ENCODE peak calls at places on chromosomes 16 and 17, in seven cellular contexts. One of them, this sample, is unnamed.

GRCh38 chr17:45300060-45300751 is 16.6 kb downstream of the MAP3K14 start:
- DNase-seq in epithelial cell of esophagus: no peak
- DNase-seq in CD8-positive, alpha-beta T cell: no peak
- DNase-seq in sigmoid colon: no peak
- DNase-seq in Calu3: no peak
- DNase-seq in K562: no peak
- DNase-seq in cardiac muscle cell: no peak
- DNase-seq in this sample: no peak

GRCh38 chr17:55056530-55056929 is 88.0 kb downstream of the STXBP4 start:
- DNase-seq in cardiac muscle cell: peak
- DNase-seq in Calu3: peak
- DNase-seq in epithelial cell of esophagus: peak
- DNase-seq in CD8-positive, alpha-beta T cell: no peak
- DNase-seq in K562: no peak
- DNase-seq in sigmoid colon: no peak
- DNase-seq in this sample: no peak

GRCh38 chr17:79420318-79421243 is 190.3 kb downstream of the RBFOX3 start:
- DNase-seq in Calu3: no peak
- DNase-seq in sigmoid colon: no peak
- DNase-seq in cardiac muscle cell: peak
- DNase-seq in CD8-positive, alpha-beta T cell: no peak
- DNase-seq in K562: peak
- DNase-seq in epithelial cell of esophagus: no peak
- DNase-seq in this sample: peak

GRCh38 chr16:35731341-35732040 is 2272.1 kb downstream of the TP53TG3F start:
- DNase-seq in epithelial cell of esophagus: no peak
- DNase-seq in Calu3: no peak
- DNase-seq in K562: no peak
- DNase-seq in cardiac muscle cell: no peak
- DNase-seq in CD8-positive, alpha-beta T cell: no peak
- DNase-seq in sigmoid colon: no peak
- DNase-seq in this sample: no peak

GRCh38 chr16:546909-547770 is 13.1 kb upstream of the PRR35 start:
- DNase-seq in Calu3: no peak
- DNase-seq in sigmoid colon: peak
- DNase-seq in CD8-positive, alpha-beta T cell: peak
- DNase-seq in cardiac muscle cell: peak
- DNase-seq in epithelial cell of esophagus: peak
- DNase-seq in K562: peak
- DNase-seq in this sample: peak

GRCh38 chr17:79075433-79075805 is 795 bp downstream of the ENGASE start:
- DNase-seq in K562: peak
- DNase-seq in Calu3: no peak
- DNase-seq in epithelial cell of esophagus: peak
- DNase-seq in sigmoid colon: no peak
- DNase-seq in CD8-positive, alpha-beta T cell: peak
- DNase-seq in cardiac muscle cell: no peak
- DNase-seq in this sample: no peak

GRCh38 chr17:61196302-61196704 is 203.3 kb upstream of the TBX2 start:
- DNase-seq in K562: no peak
- DNase-seq in sigmoid colon: no peak
- DNase-seq in cardiac muscle cell: no peak
- DNase-seq in epithelial cell of esophagus: no peak
- DNase-seq in Calu3: no peak
- DNase-seq in CD8-positive, alpha-beta T cell: no peak
- DNase-seq in this sample: no peak

GRCh38 chr16:13231365-13231764 is 330.0 kb downstream of the SHISA9 start:
- DNase-seq in CD8-positive, alpha-beta T cell: no peak
- DNase-seq in epithelial cell of esophagus: no peak
- DNase-seq in K562: no peak
- DNase-seq in Calu3: no peak
- DNase-seq in sigmoid colon: no peak
- DNase-seq in cardiac muscle cell: no peak
- DNase-seq in this sample: no peak

GRCh38 chr16:31105677-31106213 is 2.4 kb upstream of the BCKDK start:
- DNase-seq in sigmoid colon: peak
- DNase-seq in cardiac muscle cell: peak
- DNase-seq in epithelial cell of esophagus: peak
- DNase-seq in CD8-positive, alpha-beta T cell: peak
- DNase-seq in K562: peak
- DNase-seq in Calu3: peak
- DNase-seq in this sample: peak

GRCh38 chr16:19105131-19105530 is 8.6 kb upstream of the ITPRIPL2 start:
- DNase-seq in Calu3: no peak
- DNase-seq in epithelial cell of esophagus: no peak
- DNase-seq in K562: no peak
- DNase-seq in cardiac muscle cell: no peak
- DNase-seq in CD8-positive, alpha-beta T cell: no peak
- DNase-seq in sigmoid colon: no peak
- DNase-seq in this sample: no peak

GRCh38 chr16:50202926-50203624 is 50.0 kb downstream of the TENT4B start:
- DNase-seq in K562: no peak
- DNase-seq in Calu3: peak
- DNase-seq in epithelial cell of esophagus: peak
- DNase-seq in CD8-positive, alpha-beta T cell: no peak
- DNase-seq in sigmoid colon: no peak
- DNase-seq in cardiac muscle cell: peak
- DNase-seq in this sample: no peak

GRCh38 chr17:38528101-38528500 is 77.7 kb downstream of the SRCIN1 start:
- DNase-seq in K562: no peak
- DNase-seq in epithelial cell of esophagus: no peak
- DNase-seq in cardiac muscle cell: no peak
- DNase-seq in sigmoid colon: no peak
- DNase-seq in CD8-positive, alpha-beta T cell: no peak
- DNase-seq in Calu3: no peak
- DNase-seq in this sample: no peak

GRCh38 chr16:49703494-49703893 is 152.4 kb downstream of the ZNF423 start:
- DNase-seq in CD8-positive, alpha-beta T cell: no peak
- DNase-seq in Calu3: no peak
- DNase-seq in epithelial cell of esophagus: no peak
- DNase-seq in K562: no peak
- DNase-seq in cardiac muscle cell: no peak
- DNase-seq in sigmoid colon: no peak
- DNase-seq in this sample: no peak

GRCh38 chr16:74448990-74449389 is 27.7 kb upstream of the CLEC18B start:
- DNase-seq in K562: no peak
- DNase-seq in Calu3: peak
- DNase-seq in sigmoid colon: peak
- DNase-seq in CD8-positive, alpha-beta T cell: no peak
- DNase-seq in cardiac muscle cell: peak
- DNase-seq in epithelial cell of esophagus: peak
- DNase-seq in this sample: no peak

GRCh38 chr17:80195671-80196529 is 24.2 kb downstream of the SGSH start:
- DNase-seq in K562: peak
- DNase-seq in epithelial cell of esophagus: no peak
- DNase-seq in Calu3: peak
- DNase-seq in cardiac muscle cell: no peak
- DNase-seq in sigmoid colon: no peak
- DNase-seq in CD8-positive, alpha-beta T cell: peak
- DNase-seq in this sample: peak

GRCh38 chr17:21452377-21453143 is 76.4 kb downstream of the KCNJ12 start:
- DNase-seq in K562: peak
- DNase-seq in sigmoid colon: peak
- DNase-seq in CD8-positive, alpha-beta T cell: peak
- DNase-seq in cardiac muscle cell: peak
- DNase-seq in Calu3: no peak
- DNase-seq in epithelial cell of esophagus: peak
- DNase-seq in this sample: peak

GRCh38 chr16:67571981-67572431 is 9.7 kb downstream of the CTCF start:
- DNase-seq in Calu3: no peak
- DNase-seq in K562: no peak
- DNase-seq in sigmoid colon: no peak
- DNase-seq in epithelial cell of esophagus: no peak
- DNase-seq in CD8-positive, alpha-beta T cell: no peak
- DNase-seq in cardiac muscle cell: peak
- DNase-seq in this sample: no peak

GRCh38 chr17:48181653-48182052 is 74.1 kb downstream of the SNX11 start:
- DNase-seq in CD8-positive, alpha-beta T cell: no peak
- DNase-seq in Calu3: peak
- DNase-seq in K562: no peak
- DNase-seq in cardiac muscle cell: peak
- DNase-seq in epithelial cell of esophagus: peak
- DNase-seq in sigmoid colon: no peak
- DNase-seq in this sample: peak

GRCh38 chr16:19980866-19981265 is 92.8 kb downstream of the GPR139 start:
- DNase-seq in sigmoid colon: no peak
- DNase-seq in epithelial cell of esophagus: no peak
- DNase-seq in K562: peak
- DNase-seq in CD8-positive, alpha-beta T cell: no peak
- DNase-seq in Calu3: peak
- DNase-seq in cardiac muscle cell: peak
- DNase-seq in this sample: peak

GRCh38 chr16:13866073-13866472 is 53.9 kb upstream of the ERCC4 start:
- DNase-seq in Calu3: peak
- DNase-seq in sigmoid colon: peak
- DNase-seq in K562: peak
- DNase-seq in CD8-positive, alpha-beta T cell: peak
- DNase-seq in epithelial cell of esophagus: peak
- DNase-seq in cardiac muscle cell: peak
- DNase-seq in this sample: peak

GRCh38 chr17:39270923-39271322 is 45.2 kb upstream of the STAC2 start:
- DNase-seq in cardiac muscle cell: peak
- DNase-seq in epithelial cell of esophagus: peak
- DNase-seq in CD8-positive, alpha-beta T cell: no peak
- DNase-seq in K562: no peak
- DNase-seq in Calu3: peak
- DNase-seq in sigmoid colon: no peak
- DNase-seq in this sample: no peak

GRCh38 chr16:11797957-11798299 is 870 bp upstream of the ZC3H7A start:
- DNase-seq in CD8-positive, alpha-beta T cell: no peak
- DNase-seq in cardiac muscle cell: no peak
- DNase-seq in K562: no peak
- DNase-seq in Calu3: no peak
- DNase-seq in sigmoid colon: no peak
- DNase-seq in epithelial cell of esophagus: no peak
- DNase-seq in this sample: peak

GRCh38 chr17:27376637-27377547 is 79.4 kb upstream of the KSR1 start:
- DNase-seq in K562: no peak
- DNase-seq in epithelial cell of esophagus: peak
- DNase-seq in CD8-positive, alpha-beta T cell: no peak
- DNase-seq in cardiac muscle cell: no peak
- DNase-seq in sigmoid colon: peak
- DNase-seq in Calu3: no peak
- DNase-seq in this sample: no peak

GRCh38 chr16:2339521-2340484 is 725 bp downstream of the ABCA3 start:
- DNase-seq in cardiac muscle cell: peak
- DNase-seq in epithelial cell of esophagus: peak
- DNase-seq in K562: peak
- DNase-seq in CD8-positive, alpha-beta T cell: peak
- DNase-seq in sigmoid colon: peak
- DNase-seq in Calu3: peak
- DNase-seq in this sample: peak

GRCh38 chr17:44398692-44399691 is 9.5 kb upstream of the ITGA2B start:
- DNase-seq in sigmoid colon: no peak
- DNase-seq in Calu3: no peak
- DNase-seq in K562: no peak
- DNase-seq in CD8-positive, alpha-beta T cell: no peak
- DNase-seq in cardiac muscle cell: no peak
- DNase-seq in epithelial cell of esophagus: no peak
- DNase-seq in this sample: no peak

GRCh38 chr16:81591538-81591870 is 146.9 kb downstream of the CMIP start:
- DNase-seq in CD8-positive, alpha-beta T cell: no peak
- DNase-seq in cardiac muscle cell: no peak
- DNase-seq in K562: no peak
- DNase-seq in epithelial cell of esophagus: no peak
- DNase-seq in sigmoid colon: no peak
- DNase-seq in Calu3: no peak
- DNase-seq in this sample: no peak
- TF ChIP-seq CTCF in CD8-positive, alpha-beta T cell: no peak
- TF ChIP-seq CTCF in cardiac muscle cell: no peak
- TF ChIP-seq CTCF in K562: no peak
- TF ChIP-seq CTCF in epithelial cell of esophagus: no peak
- TF ChIP-seq CTCF in sigmoid colon: no peak
- TF ChIP-seq CTCF in Calu3: no peak
- TF ChIP-seq CTCF in this sample: no peak

DNA sequence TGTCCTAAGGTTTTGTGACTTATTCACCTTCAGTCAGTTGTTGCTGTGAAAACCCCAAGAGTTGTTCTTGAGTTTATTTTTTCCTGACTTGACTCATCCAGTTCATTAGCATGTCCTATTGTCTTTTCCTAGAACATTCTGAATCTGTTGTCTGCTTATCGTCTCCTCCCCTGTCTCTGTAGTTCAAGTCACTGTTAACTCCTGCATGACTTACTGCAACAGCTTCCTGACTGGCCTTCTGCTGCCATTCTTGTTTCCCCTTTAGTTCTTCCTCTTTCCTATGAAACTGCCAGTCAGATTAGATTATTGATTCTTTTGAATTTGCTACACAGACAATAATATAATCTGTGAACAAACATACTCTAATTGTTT is 161.5 kb downstream of the FTO start:
- DNase-seq in K562: peak
- DNase-seq in Calu3: no peak
- DNase-seq in CD8-positive, alpha-beta T cell: no peak
- DNase-seq in sigmoid colon: no peak
- DNase-seq in epithelial cell of esophagus: peak
- DNase-seq in cardiac muscle cell: peak
- DNase-seq in this sample: no peak
- TF ChIP-seq CTCF in K562: no peak
- TF ChIP-seq CTCF in Calu3: no peak
- TF ChIP-seq CTCF in CD8-positive, alpha-beta T cell: no peak
- TF ChIP-seq CTCF in sigmoid colon: no peak
- TF ChIP-seq CTCF in epithelial cell of esophagus: no peak
- TF ChIP-seq CTCF in cardiac muscle cell: no peak
- TF ChIP-seq CTCF in this sample: no peak

DNA sequence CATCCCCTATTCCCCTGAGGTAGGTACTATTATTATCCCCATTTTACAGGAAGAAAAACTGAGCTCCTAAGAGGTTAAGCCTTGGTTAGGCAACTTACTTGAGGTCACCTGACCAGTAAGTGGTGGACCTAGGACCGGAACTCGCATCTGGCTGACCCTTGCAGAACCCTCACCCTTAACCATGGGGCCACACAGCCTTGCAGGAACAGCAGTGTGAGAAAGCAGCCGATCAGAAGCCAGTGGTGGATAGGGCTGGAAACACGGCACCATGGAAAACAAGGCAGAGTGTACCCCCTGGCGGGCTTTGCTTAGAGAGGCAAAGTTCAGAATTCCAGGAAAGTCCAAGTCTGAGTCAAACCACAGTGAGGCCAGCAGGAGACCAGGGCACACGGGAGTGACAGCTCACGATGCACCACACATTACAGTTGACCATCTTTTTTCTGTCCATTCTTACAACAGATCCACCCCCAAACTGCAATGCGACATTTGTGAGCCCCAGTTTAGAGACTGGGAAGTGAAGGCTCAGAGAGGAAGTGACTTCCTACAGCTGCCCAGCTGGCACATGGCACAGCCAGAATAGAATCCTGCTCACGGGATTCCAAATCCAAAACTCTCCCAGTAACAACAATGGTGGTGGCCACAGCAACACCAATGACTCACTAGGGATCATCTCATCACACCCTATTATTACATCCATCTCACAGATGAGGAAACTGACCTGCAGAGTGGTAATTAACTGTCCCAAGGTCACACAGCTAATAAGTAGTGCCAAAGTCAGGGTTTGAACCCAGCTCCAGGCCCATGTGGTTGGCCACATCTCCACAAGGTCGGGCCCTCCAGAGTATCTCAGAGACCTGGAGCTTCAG is 20.3 kb downstream of the KIFC3 start:
- DNase-seq in cardiac muscle cell: peak
- DNase-seq in epithelial cell of esophagus: peak
- DNase-seq in Calu3: no peak
- DNase-seq in sigmoid colon: no peak
- DNase-seq in CD8-positive, alpha-beta T cell: no peak
- DNase-seq in K562: no peak
- DNase-seq in this sample: no peak
- TF ChIP-seq CTCF in cardiac muscle cell: no peak
- TF ChIP-seq CTCF in epithelial cell of esophagus: no peak
- TF ChIP-seq CTCF in Calu3: no peak
- TF ChIP-seq CTCF in sigmoid colon: no peak
- TF ChIP-seq CTCF in CD8-positive, alpha-beta T cell: no peak
- TF ChIP-seq CTCF in K562: no peak
- TF ChIP-seq CTCF in this sample: no peak

GRCh38 chr16:85628651-85629050 is 15.5 kb downstream of the GSE1 start:
- DNase-seq in K562: no peak
- DNase-seq in sigmoid colon: no peak
- DNase-seq in cardiac muscle cell: no peak
- DNase-seq in CD8-positive, alpha-beta T cell: no peak
- DNase-seq in epithelial cell of esophagus: no peak
- DNase-seq in Calu3: no peak
- DNase-seq in this sample: no peak
- TF ChIP-seq CTCF in K562: peak
- TF ChIP-seq CTCF in sigmoid colon: no peak
- TF ChIP-seq CTCF in cardiac muscle cell: no peak
- TF ChIP-seq CTCF in CD8-positive, alpha-beta T cell: no peak
- TF ChIP-seq CTCF in epithelial cell of esophagus: no peak
- TF ChIP-seq CTCF in Calu3: no peak
- TF ChIP-seq CTCF in this sample: no peak

This sample was measured in endothelial cell.